ENCODE peak calls at places on chromosome 2, in eight cellular contexts. T is right lobe of liver; N is WERI-Rb-1; X is RPMI8226; R is left cardiac atrium; K is CD8-positive, alpha-beta T cell; Q is NCI-H1092 treated with DMSO at 0.1 percent for 48 hours; C is stimulated activated CD4-positive, alpha-beta T cell treated with anti-CD3 and anti-CD28 coated beads, Interleukin-15, amount 100 ng/mL, for 24 hours. U is an unnamed sample.

GRCh38 chr2:213251618-213252017 is 32.6 kb upstream of the SPAG16 start:
- DNase-seq in T (no peak), N (no peak), Q (peak; percentile 57), K (no peak), C (no peak), X (peak; percentile 42), R (no peak), U (peak; percentile 23)

GRCh38 chr2:191382801-191383200 is 137.6 kb downstream of the MYO1B start:
- DNase-seq in C (no peak), Q (peak; percentile 13), T (peak; percentile 45), R (no peak), K (no peak), N (no peak), X (no peak), U (no peak)

GRCh38 chr2:238108423-238109201 is 8.5 kb downstream of the ESPNL start:
- DNase-seq in C (no peak), R (peak; percentile 18), X (peak; percentile 85), Q (no peak), N (peak; percentile 91), K (no peak), T (no peak), U (no peak)

GRCh38 chr2:2234398-2234797 is 96.7 kb downstream of the MYT1L start:
- DNase-seq in K (no peak), X (no peak), Q (peak; percentile 75), T (no peak), R (no peak), N (no peak), C (no peak), U (no peak)

GRCh38 chr2:241770936-241771285 is 5.7 kb upstream of the GAL3ST2 start:
- DNase-seq in Q (no peak), T (no peak), C (no peak), X (no peak), R (no peak), N (no peak), K (no peak), U (no peak)

GRCh38 chr2:236715077-236715476 is 145.5 kb downstream of the ACKR3 start:
- DNase-seq in Q (peak; percentile 26), R (peak; percentile 33), N (no peak), K (no peak), X (no peak), C (no peak), T (no peak), U (no peak)

GRCh38 chr2:9782197-9782719 is 61.0 kb upstream of the TAF1B start:
- DNase-seq in R (no peak), T (no peak), Q (no peak), K (peak; percentile 38), N (peak; percentile 50), C (peak; percentile 86), X (no peak), U (no peak)

GRCh38 chr2:39688181-39688580 is 22.5 kb downstream of the TMEM178A start:
- DNase-seq in R (no peak), N (no peak), Q (no peak), T (no peak), X (no peak), C (no peak), K (no peak), U (no peak)

GRCh38 chr2:229141626-229142025 is 129.5 kb downstream of the PID1 start:
- DNase-seq in T (no peak), X (no peak), R (no peak), N (no peak), K (no peak), Q (no peak), C (no peak), U (no peak)

GRCh38 chr2:175064797-175065196 is 59.6 kb upstream of the CHN1 start:
- DNase-seq in R (no peak), Q (no peak), T (no peak), C (no peak), X (no peak), N (no peak), K (no peak), U (no peak)